ENCODE peak calls at places on chromosomes 7 and 10, in six cellular contexts. S, N, Y, F, H and D are unnamed samples. For H3K9me3 and H3K27me3, the result is how much of the 10 kb centered on the place peaks cover.

GRCh38 chr7:64618785-64619456 is 47.0 kb upstream of the ZNF107 start:
- DNase-seq in S (no peak), N (no peak), Y (no peak), F (no peak), H (no peak), D (no peak)

GRCh38 chr10:124064676-124065075 is 28.7 kb downstream of the CHST15 start:
- DNase-seq in S (no peak), N (no peak), Y (no peak), F (no peak), H (no peak), D (no peak)

GRCh38 chr7:1169409-1170368 is 9.7 kb upstream of the ZFAND2A start:
- DNase-seq in S (peak), N (peak), Y (peak), F (peak), H (peak), D (peak)

GRCh38 chr7:23373151-23374004 is 74.2 kb downstream of the MALSU1 start:
- DNase-seq in S (no peak), N (no peak), Y (no peak), F (no peak), H (no peak), D (no peak)

GRCh38 chr7:85041599-85042216 is 145.1 kb downstream of the SEMA3D start:
- DNase-seq in S (peak), N (peak), Y (peak), F (no peak), H (no peak), D (peak)

GRCh38 chr7:129166745-129167144 is 21.7 kb upstream of the SMO start:
- DNase-seq in S (no peak), N (no peak), Y (no peak), F (no peak), H (no peak), D (no peak)

GRCh38 chr10:74981831-74982633 is 129.4 kb upstream of the SAMD8 start:
- DNase-seq in S (no peak), N (no peak), Y (no peak), F (no peak), H (no peak), D (no peak)

GRCh38 chr10:15725603-15726002 is 5.9 kb upstream of the ITGA8 start:
- DNase-seq in S (no peak), N (peak), Y (no peak), F (no peak), H (no peak), D (no peak)

GRCh38 chr10:48509974-48510692 is 94.7 kb downstream of the ARHGAP22 start:
- DNase-seq in S (no peak), N (no peak), Y (no peak), F (peak), H (no peak), D (no peak)

GRCh38 chr10:79004311-79004710 is 64.5 kb upstream of the ZMIZ1 start:
- DNase-seq in S (no peak), N (no peak), Y (no peak), F (no peak), H (no peak), D (no peak)

GRCh38 chr7:80107278-80107677 is 27.4 kb upstream of the GNAI1 start:
- DNase-seq in S (no peak), N (no peak), Y (no peak), F (no peak), H (no peak), D (no peak)

GRCh38 chr7:76292206-76292573 is 10.3 kb upstream of the HSPB1 start:
- DNase-seq in S (no peak), N (no peak), Y (peak), F (no peak), H (no peak), D (no peak)

GRCh38 chr7:127715901-127716300 is 63.9 kb downstream of the SND1 start:
- DNase-seq in S (no peak), N (no peak), Y (no peak), F (no peak), H (no peak), D (no peak)

GRCh38 chr7:95811846-95812445 is 39.6 kb downstream of the DYNC1I1 start:
- DNase-seq in S (no peak), N (peak), Y (no peak), F (no peak), H (no peak), D (peak)

GRCh38 chr10:1272079-1272478 is 215.9 kb downstream of the WDR37 start:
- DNase-seq in S (no peak), N (no peak), Y (no peak), F (no peak), H (no peak), D (no peak)

GRCh38 chr10:49628599-49628998 is 14.8 kb downstream of the CHAT start:
- DNase-seq in S (no peak), N (no peak), Y (no peak), F (no peak), H (no peak), D (no peak)

GRCh38 chr7:16587785-16588184 is 57.8 kb downstream of the ANKMY2 start:
- DNase-seq in S (no peak), N (no peak), Y (no peak), F (no peak), H (no peak), D (no peak)

GRCh38 chr10:114996542-114996941 is 58.5 kb downstream of the TRUB1 start:
- DNase-seq in S (no peak), N (no peak), Y (no peak), F (no peak), H (no peak), D (no peak)

GRCh38 chr7:156640949-156641485 is 443 bp downstream of the RNF32 start:
- DNase-seq in S (no peak), N (peak), Y (no peak), F (no peak), H (peak), D (peak)

GRCh38 chr10:45495438-45496152 is 121.6 kb downstream of the ALOX5 start:
- DNase-seq in S (no peak), N (no peak), Y (no peak), F (no peak), H (no peak), D (no peak)

GRCh38 chr7:69738396-69738889 is 140.2 kb downstream of the AUTS2 start:
- DNase-seq in S (no peak), N (peak), Y (no peak), F (no peak), H (no peak), D (no peak)

GRCh38 chr7:39017369-39017768 is 39.7 kb downstream of the POU6F2 start:
- DNase-seq in S (no peak), N (no peak), Y (no peak), F (no peak), H (no peak), D (no peak)

GRCh38 chr7:85204061-85204460 is 17.2 kb upstream of the SEMA3D start:
- DNase-seq in S (no peak), N (no peak), Y (no peak), F (no peak), H (no peak), D (no peak)

GRCh38 chr7:17680026-17680425 is 260.3 kb downstream of the SNX13 start:
- DNase-seq in S (no peak), N (peak), Y (peak), F (no peak), H (no peak), D (peak)

GRCh38 chr7:44385384-44386138 is 60.2 kb upstream of the CAMK2B start:
- DNase-seq in S (no peak), N (no peak), Y (peak), F (peak), H (no peak), D (no peak)

GRCh38 chr7:137940656-137941518 is 61.0 kb downstream of the CREB3L2 start:
- DNase-seq in S (no peak), N (peak), Y (no peak), F (no peak), H (no peak), D (no peak)

GRCh38 chr7:25025218-25025671 is 45.3 kb upstream of the OSBPL3 start:
- DNase-seq in S (no peak), N (peak), Y (no peak), F (no peak), H (no peak), D (peak)

DNA sequence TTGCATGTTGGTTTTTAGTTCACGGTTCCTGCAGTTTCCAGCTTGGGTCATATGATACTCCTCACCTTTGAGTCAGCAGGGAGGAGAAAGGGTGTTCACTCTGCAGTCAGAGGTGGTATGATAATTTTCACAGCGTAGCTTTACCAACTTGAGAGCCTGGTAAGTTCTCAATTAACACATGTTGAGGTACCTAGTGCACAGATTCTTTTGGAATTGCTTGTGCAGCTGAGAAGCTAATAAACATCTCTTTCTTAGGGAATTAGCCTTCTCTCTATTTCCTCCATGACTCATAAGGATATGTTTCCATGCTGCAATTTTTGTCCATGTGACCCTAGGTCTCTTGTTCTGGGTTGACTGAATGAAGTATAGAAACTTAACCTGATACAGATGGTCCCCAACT is 166.6 kb downstream of the KIF20B start:
- DNase-seq in S (no peak), N (peak), Y (no peak), F (no peak), H (no peak), D (no peak)
- H3K9me3 ChIP-seq in S (under half), N (under half), Y (under half), F (under half), H (under half), D (under half)

GRCh38 chr7:130486963-130487324 is 4.9 kb upstream of the MEST start:
- DNase-seq in S (no peak), N (no peak), Y (no peak), F (no peak), H (no peak), D (no peak)

GRCh38 chr7:130483036-130483435 is 8.8 kb upstream of the MEST start:
- DNase-seq in S (no peak), N (no peak), Y (no peak), F (no peak), H (no peak), D (no peak)

GRCh38 chr7:130486114-130486962 is 5.5 kb upstream of the MEST start:
- DNase-seq in S (peak), N (peak), Y (no peak), F (peak), H (peak), D (no peak)

GRCh38 chr7:130488376-130489139 is 3.3 kb upstream of the MEST start:
- DNase-seq in S (no peak), N (no peak), Y (no peak), F (no peak), H (no peak), D (no peak)

DNA sequence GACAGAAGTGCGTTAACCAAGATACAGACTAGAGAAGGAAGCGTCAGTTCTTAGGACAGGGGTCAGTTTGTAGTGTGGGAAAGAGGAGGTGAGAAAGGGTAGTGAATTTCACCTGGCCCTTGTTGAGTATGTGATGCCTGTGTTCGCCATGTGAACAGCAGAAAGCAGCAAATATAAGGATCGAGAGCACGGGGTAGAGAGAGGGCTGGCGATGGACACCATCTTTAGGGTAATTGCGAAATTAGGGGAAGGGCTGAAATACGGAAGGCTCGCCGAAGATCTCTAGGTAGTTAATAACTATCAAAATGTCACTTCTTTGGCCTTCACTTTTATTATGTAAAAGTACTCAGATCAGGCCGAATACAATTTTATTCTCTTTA is 6.2 kb upstream of the MEST start:
- DNase-seq in S (no peak), N (no peak), Y (no peak), F (no peak), H (no peak), D (no peak)
- H3K4me3 ChIP-seq in S (peak), N (no peak), Y (peak), F (peak), H (peak), D (no peak)

DNA sequence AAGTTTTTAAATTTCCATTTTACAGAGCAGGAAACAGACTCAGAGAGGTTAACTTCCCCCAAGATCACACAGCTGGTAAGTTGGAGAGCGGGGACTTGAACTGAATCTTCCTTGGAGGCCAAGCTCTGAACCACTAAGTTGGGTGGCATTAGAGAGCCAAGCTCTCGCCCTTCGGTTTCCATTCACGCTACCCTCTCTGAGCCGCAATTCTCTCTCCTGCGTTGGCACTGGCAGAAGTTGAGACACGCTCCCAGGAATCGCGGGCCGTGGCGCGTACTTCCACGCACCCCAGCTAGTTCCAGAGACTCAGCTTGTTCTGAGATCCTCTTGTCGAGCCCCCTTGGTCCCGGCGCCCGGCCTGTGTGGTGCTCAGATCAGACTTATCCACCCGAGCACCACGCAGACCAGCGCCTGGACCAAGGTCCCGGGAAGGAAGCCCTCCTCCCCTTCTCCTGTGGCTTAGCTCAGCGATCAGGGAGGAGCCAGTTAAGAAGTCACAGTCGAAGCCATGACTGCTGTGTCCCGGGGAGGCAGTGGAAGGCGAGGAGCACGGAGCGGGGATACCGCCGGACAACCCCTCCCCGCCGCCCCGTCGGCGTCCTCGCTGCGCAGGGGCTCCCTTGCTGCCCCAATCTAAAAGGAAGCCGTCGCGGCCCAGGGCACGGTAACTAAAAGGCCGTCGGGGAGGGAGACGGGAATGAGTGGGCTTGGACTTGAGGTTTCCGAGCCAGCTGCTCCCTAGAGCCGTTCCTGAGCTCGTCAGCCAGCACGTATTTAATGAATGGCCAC is 29.5 kb upstream of the VAX1 start:
- DNase-seq in S (no peak), N (no peak), Y (no peak), F (no peak), H (no peak), D (no peak)
- H3K27me3 ChIP-seq in S (half or more), N (half or more), Y (half or more), F (half or more), H (half or more), D (under half)

GRCh38 chr10:132167976-132168375 is 18.8 kb upstream of the DPYSL4 start:
- DNase-seq in S (no peak), N (no peak), Y (no peak), F (no peak), H (no peak), D (no peak)

GRCh38 chr10:132170561-132171361 is 16.0 kb upstream of the DPYSL4 start:
- DNase-seq in S (no peak), N (no peak), Y (no peak), F (no peak), H (no peak), D (no peak)

GRCh38 chr10:132169766-132170560 is 16.8 kb upstream of the DPYSL4 start:
- DNase-seq in S (no peak), N (no peak), Y (no peak), F (no peak), H (no peak), D (no peak)

GRCh38 chr10:132168571-132169030 is 18.1 kb upstream of the DPYSL4 start:
- DNase-seq in S (no peak), N (no peak), Y (no peak), F (no peak), H (no peak), D (no peak)

DNA sequence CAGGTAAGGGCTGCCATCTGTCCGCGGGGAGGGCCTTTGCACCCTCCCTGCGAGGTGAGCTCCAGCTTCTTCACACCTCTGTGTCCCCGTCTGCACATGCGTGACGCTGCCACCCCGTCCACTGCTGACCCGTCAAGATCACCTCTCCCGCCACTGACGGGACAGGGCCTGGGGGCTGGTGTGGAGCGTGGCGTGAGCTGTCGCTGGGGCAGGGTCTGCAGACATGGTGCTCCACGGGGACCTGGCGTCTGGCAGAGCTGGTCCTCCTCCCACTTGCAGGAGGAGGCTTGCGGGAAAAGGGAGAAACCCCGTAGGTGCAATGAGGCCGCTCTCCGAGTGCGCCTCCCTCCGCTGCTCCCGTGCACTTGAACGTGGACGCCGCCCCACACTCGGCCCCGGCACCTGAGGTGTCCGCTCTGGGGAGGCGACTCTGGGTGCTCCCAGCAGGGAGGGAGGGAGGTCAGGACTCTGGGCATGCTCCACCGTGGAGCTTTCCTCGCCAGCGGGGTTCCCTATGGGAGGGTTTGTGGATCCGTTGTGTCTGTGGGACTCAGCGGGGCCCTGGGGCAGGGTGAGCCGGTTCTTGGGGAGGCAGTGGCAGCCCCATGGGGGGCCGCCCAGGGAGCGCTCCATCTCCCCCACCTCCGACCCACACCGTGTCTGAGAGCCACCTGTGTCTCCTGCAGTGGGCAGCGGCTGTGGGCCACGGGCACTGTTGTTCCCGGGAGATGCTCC is 17.6 kb upstream of the DPYSL4 start:
- DNase-seq in S (no peak), N (no peak), Y (no peak), F (no peak), H (no peak), D (no peak)
- H3K9me3 ChIP-seq in S (under half), N (under half), Y (under half), F (under half), H (under half), D (under half)

DNA sequence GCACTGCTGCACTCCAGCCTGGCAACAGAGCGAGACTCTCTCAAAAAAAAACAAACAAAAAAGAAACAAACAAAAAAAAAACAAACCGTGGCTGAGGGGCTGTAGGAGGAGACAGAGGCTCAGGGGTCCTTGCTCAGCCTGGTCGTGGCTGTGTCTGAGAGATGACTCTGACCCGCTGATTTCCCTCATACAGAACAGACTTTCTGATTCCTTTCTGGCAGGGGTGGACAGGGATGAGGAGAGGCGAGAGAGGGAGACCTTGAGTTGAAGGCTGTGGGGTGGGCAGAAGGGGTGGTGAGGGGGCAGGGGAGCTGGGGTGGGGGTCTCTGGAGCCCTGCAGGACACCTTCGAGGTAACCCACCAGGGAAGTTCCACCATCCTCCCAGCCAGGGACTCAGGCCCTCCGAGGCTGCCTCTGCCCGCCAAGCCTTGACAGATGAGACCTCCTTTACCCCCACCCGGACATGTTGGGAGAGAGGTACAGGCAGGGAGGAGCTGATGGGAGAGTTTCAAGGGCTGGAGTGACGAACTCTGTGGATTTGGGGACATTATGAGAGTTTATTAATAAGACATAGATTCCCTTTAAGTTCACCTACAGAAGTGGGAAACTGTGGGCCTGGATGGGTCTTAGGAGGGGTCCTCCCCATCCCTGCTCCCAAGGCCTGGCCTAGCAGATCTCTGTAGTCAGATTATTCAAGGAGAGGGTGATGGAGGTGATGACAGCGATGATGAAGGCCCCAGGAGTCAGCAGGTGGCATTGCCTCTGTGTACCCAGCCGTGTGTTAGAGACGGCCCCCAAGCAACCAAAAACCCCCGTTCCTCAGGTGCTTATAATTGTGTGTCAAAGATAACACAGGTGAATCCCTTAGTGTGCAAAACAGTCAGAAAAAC is 2.0 kb downstream of the MUC12 start:
- DNase-seq in S (no peak), N (no peak), Y (no peak), F (no peak), H (no peak), D (no peak)
- H3K4me3 ChIP-seq in S (no peak), N (no peak), Y (no peak), F (no peak), H (no peak), D (no peak)